ENCODE peak calls at places on chromosomes 3 and 15, in five cellular contexts. L, X, E, G and P are unnamed samples.

GRCh38 chr15:66498501-66499386 is 1.2 kb upstream of the SNAPC5 start:
- DNase-seq in G (no peak), L (no peak), E (no peak), X (no peak), P (no peak)

GRCh38 chr3:76245622-76246021 is 460.3 kb upstream of the ZNF717 start:
- DNase-seq in G (no peak), E (no peak), X (no peak), L (no peak), P (no peak)

GRCh38 chr3:12395349-12396012 is 88.8 kb upstream of the TSEN2 start:
- DNase-seq in L (no peak), X (no peak), E (no peak), G (no peak), P (no peak)

GRCh38 chr15:86690566-86690965 is 610.9 kb downstream of the AGBL1 start:
- DNase-seq in E (no peak), G (no peak), X (no peak), L (no peak), P (no peak)

GRCh38 chr3:38030126-38031021 is 932 bp upstream of the PLCD1 start:
- DNase-seq in L (peak), G (no peak), E (no peak), X (no peak), P (no peak)

GRCh38 chr3:141623732-141624131 is 114.4 kb upstream of the RNF7 start:
- DNase-seq in G (no peak), L (no peak), X (no peak), E (no peak), P (no peak)

GRCh38 chr15:67796728-67797127 is 28.6 kb upstream of the SKOR1 start:
- DNase-seq in G (peak), E (no peak), L (no peak), X (no peak), P (no peak)

GRCh38 chr15:43488790-43489585 is 4.0 kb downstream of the TP53BP1 start:
- DNase-seq in G (no peak), X (no peak), L (no peak), E (no peak), P (no peak)

GRCh38 chr3:33877187-33877586 is 78.8 kb downstream of the PDCD6IP start:
- DNase-seq in L (no peak), G (no peak), E (no peak), X (no peak), P (no peak)

GRCh38 chr3:87370007-87370406 is 93.6 kb upstream of the POU1F1 start:
- DNase-seq in X (no peak), L (no peak), G (no peak), E (no peak), P (no peak)

GRCh38 chr3:39960515-39961403 is 151.3 kb downstream of the MYRIP start:
- DNase-seq in E (no peak), G (no peak), X (no peak), L (no peak), P (no peak)

DNA sequence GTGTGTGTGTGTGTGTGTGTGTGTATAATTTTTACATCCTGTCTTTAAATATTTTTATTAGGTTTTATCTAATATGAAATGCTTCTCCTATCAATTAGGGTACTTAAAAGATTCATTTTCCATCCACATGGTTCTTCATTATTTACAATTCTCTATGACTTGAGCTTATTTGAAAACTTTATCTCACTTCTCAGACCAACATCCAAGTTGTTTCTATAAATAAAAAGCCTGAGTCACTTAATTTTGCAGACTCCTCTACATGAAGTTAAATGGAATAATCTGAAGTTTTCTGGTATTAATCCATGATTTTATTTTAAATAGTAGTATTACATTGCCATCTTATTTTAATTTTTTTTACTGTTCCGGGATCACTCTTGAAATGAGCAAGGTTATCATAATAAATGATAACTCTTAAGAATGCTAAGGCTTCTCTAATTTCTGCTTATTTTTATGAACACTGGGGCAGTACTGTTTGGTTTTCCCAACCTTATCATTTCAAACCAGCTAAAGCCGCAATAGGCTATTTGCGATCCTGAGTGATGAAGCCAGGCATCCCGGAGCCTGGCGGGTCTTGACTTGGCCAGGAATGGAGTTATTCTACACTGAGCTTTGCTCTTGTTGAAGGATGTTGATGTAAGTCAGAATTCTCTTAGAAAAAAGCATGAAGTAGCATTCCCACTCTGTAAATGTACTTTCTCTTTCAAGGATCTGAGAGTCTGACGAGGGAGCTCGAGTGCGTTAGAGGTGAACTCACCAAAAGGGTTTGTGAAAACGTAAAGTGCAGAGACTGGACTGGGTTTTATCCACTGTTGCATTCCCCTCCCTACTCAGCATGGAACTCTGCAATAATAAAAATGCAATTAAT is 220.2 kb upstream of the LRTM1 start:
- DNase-seq in X (no peak), E (no peak), L (no peak), G (no peak), P (no peak)
- H3K4me3 ChIP-seq in X (no peak), E (no peak), L (no peak), G (no peak), P (no peak)

GRCh38 chr3:184582998-184583344 is 21.4 kb downstream of the EPHB3 start:
- DNase-seq in E (peak), L (no peak), X (no peak), G (no peak), P (no peak)

GRCh38 chr3:184585545-184585944 is 24.0 kb downstream of the EPHB3 start:
- DNase-seq in L (no peak), E (no peak), G (no peak), X (no peak), P (no peak)

GRCh38 chr3:184583345-184584000 is 21.9 kb downstream of the EPHB3 start:
- DNase-seq in L (no peak), X (no peak), G (peak), E (peak), P (no peak)

GRCh38 chr3:184582583-184582982 is 21.0 kb downstream of the EPHB3 start:
- DNase-seq in L (no peak), E (peak), G (peak), X (no peak), P (no peak)

DNA sequence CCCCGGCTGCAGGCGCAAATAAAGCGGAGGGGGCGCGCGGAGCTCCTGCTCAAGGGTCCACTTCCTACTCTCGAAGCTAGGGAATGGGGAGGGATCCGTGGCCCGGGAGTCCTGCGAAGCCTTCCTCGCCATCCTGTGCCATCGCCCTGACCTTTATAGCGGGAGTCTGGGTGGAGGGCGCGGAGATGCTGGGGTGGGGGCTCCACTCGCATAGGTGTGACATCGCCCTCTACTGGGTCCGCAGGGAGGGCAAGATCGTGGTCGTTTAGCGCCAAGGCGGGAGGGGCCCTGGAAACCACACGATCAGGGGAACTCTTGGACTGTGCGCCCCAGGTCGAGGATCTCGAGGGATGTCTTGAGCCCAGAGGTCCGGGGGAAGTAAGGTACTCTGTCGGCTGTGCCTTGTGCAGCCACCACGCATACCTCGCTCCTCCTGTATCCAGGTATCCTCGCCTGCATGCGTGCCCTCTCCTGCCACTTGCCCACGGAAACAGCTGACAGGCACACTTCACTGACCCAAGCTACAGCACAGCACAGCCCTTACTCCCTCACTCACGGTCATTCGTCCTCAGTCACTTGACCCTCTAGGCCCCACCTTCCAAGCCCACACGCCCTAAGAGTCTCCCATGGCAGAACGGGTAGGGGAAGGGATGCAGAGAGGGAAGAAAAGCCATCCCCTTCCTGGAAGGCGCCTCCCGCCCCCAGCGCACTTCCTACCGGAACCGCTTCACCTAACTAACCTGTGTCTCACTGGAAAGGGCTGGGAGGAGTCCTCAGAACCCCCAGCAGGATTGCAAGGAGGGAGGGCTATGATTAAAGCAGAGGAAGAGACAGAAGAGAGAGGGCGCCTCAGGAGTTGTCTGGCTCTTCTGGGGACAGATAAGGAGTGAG is 22.7 kb downstream of the EPHB3 start:
- DNase-seq in E (peak), L (peak), G (no peak), X (no peak), P (peak)
- TF ChIP-seq CTCF in E (no peak), L (no peak), G (no peak), X (no peak), P (peak)

GRCh38 chr3:43288366-43288765 is 2.0 kb downstream of the SNRK start:
- DNase-seq in E (no peak), X (no peak), G (no peak), L (no peak), P (no peak)
- H3K4me3 ChIP-seq in E (peak), X (peak), G (peak), L (no peak), P (peak)

DNA sequence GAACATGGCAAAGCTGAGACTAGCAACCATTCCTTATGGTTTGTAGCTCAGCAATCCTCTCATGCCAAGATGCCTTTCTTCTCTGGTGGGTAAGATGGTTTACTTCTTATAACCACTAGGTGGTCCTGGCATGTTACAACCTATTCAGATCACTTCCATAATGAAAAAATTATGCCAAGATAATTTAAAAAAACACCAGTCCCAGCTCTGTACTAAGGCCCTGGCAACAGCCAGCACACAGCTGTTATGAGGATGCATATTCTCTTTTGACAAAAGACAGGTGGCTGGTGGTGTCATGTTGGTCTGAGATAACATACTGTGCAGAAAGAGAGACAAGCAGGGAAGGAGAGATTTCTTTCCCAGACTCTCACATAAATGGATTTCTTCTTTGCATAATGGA is 65.7 kb upstream of the FRMD4B start:
- DNase-seq in X (no peak), E (no peak), G (no peak), L (no peak), P (peak)
- TF ChIP-seq CTCF in X (no peak), E (peak), G (peak), L (no peak), P (peak)